ENCODE peak calls at places on chromosome 21, in five cellular contexts. B, X, I, C and P are unnamed samples.

GRCh38 chr21:32308696-32309095 is 10.0 kb downstream of the MRAP start:
- DNase-seq in X (no peak), B (no peak), C (no peak), I (no peak), P (no peak)

GRCh38 chr21:23660560-23660959 is 1946.7 kb downstream of the MRPL39 start:
- DNase-seq in I (no peak), B (no peak), X (no peak), C (no peak), P (no peak)

GRCh38 chr21:20451051-20451450 is 547.2 kb upstream of the NCAM2 start:
- DNase-seq in I (no peak), B (peak), X (no peak), C (no peak), P (no peak)

GRCh38 chr21:38766987-38767722 is 38.6 kb upstream of the ETS2 start:
- DNase-seq in B (no peak), I (no peak), X (peak), C (peak), P (no peak)

GRCh38 chr21:16419188-16419874 is 689.5 kb downstream of the USP25 start:
- DNase-seq in X (no peak), I (peak), C (no peak), B (no peak), P (no peak)

GRCh38 chr21:40563845-40564717 is 282.9 kb downstream of the DSCAM start:
- DNase-seq in C (no peak), I (no peak), X (no peak), B (no peak), P (no peak)

GRCh38 chr21:35390013-35390776 is 341.1 kb upstream of the RUNX1 start:
- DNase-seq in I (no peak), C (no peak), B (peak), X (no peak), P (no peak)

GRCh38 chr21:45864436-45864835 is 117.1 kb upstream of the COL6A1 start:
- DNase-seq in I (no peak), X (no peak), B (no peak), C (no peak), P (no peak)

GRCh38 chr21:32958288-32958992 is 67.3 kb upstream of the OLIG2 start:
- DNase-seq in B (peak), C (no peak), I (no peak), X (no peak), P (no peak)